ENCODE peak calls at places on chromosomes 7 and 10, in six cellular contexts. F is brain microvascular endothelial cell; U is GM12865; X is CD8-positive, alpha-beta T cell; E is left ventricle myocardium inferior; V is foreskin fibroblast. Z is an unnamed sample.
A peak's percentile ranks its signal among the peaks of the same experiment; 100 is the strongest.

GRCh38 chr10:3248526-3249255 is 76.1 kb upstream of the PITRM1 start:
- DNase-seq in X (no peak), U (no peak), V (peak; percentile 92), F (peak; percentile 85), E (no peak), Z (peak; percentile 73)

GRCh38 chr10:94524146-94524545 is 21.4 kb upstream of the HELLS start:
- DNase-seq in U (peak; percentile 4), F (no peak), E (no peak), X (no peak), V (no peak), Z (no peak)

GRCh38 chr7:722847-723246 is 3.7 kb upstream of the DNAAF5 start:
- DNase-seq in X (peak; percentile 36), F (no peak), U (no peak), V (no peak), E (no peak), Z (no peak)

GRCh38 chr10:16519908-16520861 is 1.5 kb downstream of the C1QL3 start:
- DNase-seq in F (no peak), E (no peak), X (no peak), V (peak; percentile 16), U (peak; percentile 31), Z (no peak)

GRCh38 chr7:99042957-99043356 is 101.0 kb downstream of the SMURF1 start:
- DNase-seq in X (no peak), V (no peak), F (peak; percentile 64), E (no peak), U (no peak), Z (no peak)

GRCh38 chr10:49029666-49030065 is 85.7 kb downstream of the VSTM4 start:
- DNase-seq in E (no peak), F (no peak), U (no peak), V (no peak), X (no peak), Z (no peak)

GRCh38 chr10:15253951-15254807 is 85.7 kb upstream of the NMT2 start:
- DNase-seq in X (no peak), V (no peak), F (no peak), U (peak; percentile 53), E (no peak), Z (no peak)

GRCh38 chr7:95859434-95859833 is 87.1 kb downstream of the DYNC1I1 start:
- DNase-seq in X (no peak), F (peak; percentile 94), E (no peak), V (no peak), U (no peak), Z (peak; percentile 78)

GRCh38 chr10:43688348-43688892 is 39.7 kb upstream of the ZNF32 start:
- DNase-seq in E (no peak), V (no peak), X (no peak), U (no peak), F (no peak), Z (no peak)

GRCh38 chr7:35032166-35032565 is 5.1 kb downstream of the DPY19L1 start:
- DNase-seq in X (no peak), F (no peak), E (no peak), U (no peak), V (peak; percentile 10), Z (no peak)

GRCh38 chr10:86872757-86873156 is 84.7 kb downstream of the MMRN2 start:
- DNase-seq in U (no peak), V (peak; percentile 18), X (no peak), E (no peak), F (peak; percentile 66), Z (no peak)

GRCh38 chr7:98483276-98483963 is 82.5 kb upstream of the BAIAP2L1 start:
- DNase-seq in X (no peak), E (no peak), F (no peak), V (no peak), U (peak; percentile 27), Z (no peak)

GRCh38 chr7:138885383-138886147 is 87.6 kb upstream of the ATP6V0A4 start:
- DNase-seq in U (peak; percentile 12), E (no peak), F (no peak), X (no peak), V (no peak), Z (no peak)

GRCh38 chr10:73217628-73218027 is 29.4 kb downstream of the DNAJC9 start:
- DNase-seq in U (no peak), E (no peak), F (no peak), V (no peak), X (no peak), Z (no peak)

GRCh38 chr10:43409385-43410109 is 561 bp upstream of the HNRNPF start:
- DNase-seq in X (peak; percentile 71), E (peak; percentile 46), U (peak; percentile 75), F (peak; percentile 22), V (peak; percentile 46), Z (no peak)

GRCh38 chr10:50579491-50580259 is 44.1 kb downstream of the SGMS1 start:
- DNase-seq in V (no peak), E (no peak), X (no peak), U (no peak), F (no peak), Z (no peak)

GRCh38 chr10:68397005-68397404 is 10.1 kb downstream of the RUFY2 start:
- DNase-seq in X (no peak), V (no peak), U (no peak), E (no peak), F (no peak), Z (no peak)

GRCh38 chr10:118504044-118504944 is 91.2 kb downstream of the PRLHR start:
- DNase-seq in U (no peak), X (no peak), V (peak; percentile 92), E (no peak), F (peak; percentile 27), Z (no peak)

DNA sequence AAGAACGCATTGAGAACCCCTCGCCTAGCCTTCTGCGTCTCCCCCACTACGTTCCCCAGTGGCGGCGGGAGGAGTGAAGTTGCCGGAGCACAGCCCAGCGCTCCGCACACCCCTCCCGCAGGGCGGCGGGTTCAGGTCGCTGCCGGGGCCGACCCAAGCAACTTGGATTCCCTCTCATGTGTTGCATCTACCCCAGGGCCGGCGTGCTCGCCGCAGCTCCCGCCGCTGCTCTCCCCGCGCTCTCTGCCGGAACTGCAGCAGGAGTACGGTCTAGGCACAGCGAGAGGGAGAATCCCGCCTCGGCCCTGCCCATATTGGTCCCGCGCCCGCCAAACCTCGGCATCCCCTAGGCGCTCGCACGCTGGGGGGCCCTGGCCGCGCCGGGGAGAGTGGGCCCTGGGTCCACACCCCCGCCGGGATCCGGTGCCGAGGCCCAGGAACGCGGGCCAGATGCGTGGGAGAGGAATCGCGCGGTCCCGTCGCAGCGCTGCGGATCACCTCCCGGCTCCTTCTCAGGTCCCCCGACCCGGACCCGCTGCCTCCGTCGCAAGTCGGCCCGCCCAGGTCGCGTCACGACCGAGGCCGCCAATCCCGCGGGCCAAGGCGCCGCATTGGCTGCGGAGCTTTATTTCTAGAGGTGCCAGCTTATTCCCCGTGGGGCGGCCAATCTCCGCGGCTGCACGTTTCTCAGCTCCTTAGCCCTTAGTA is 648 bp upstream of the TMEM243 start:
- DNase-seq in E (peak; percentile 78), X (peak; percentile 86), U (peak; percentile 92), F (peak; percentile 60), V (peak; percentile 92), Z (peak; percentile 39)
- H3K4me3 ChIP-seq in E (peak overlapping the region; percentile 95), X (peak overlapping the region; percentile 94), U (peak overlapping the region; percentile 91), F (peak overlapping the region; percentile 92), V (peak overlapping the region; percentile 91), Z (peak overlapping the region; percentile 88)

GRCh38 chr7:155296006-155296787 is 1.5 kb upstream of the INSIG1 start:
- DNase-seq in X (peak; percentile 47), V (no peak), U (no peak), F (no peak), E (no peak), Z (no peak)
- H3K4me3 ChIP-seq in X (peak overlapping the region; percentile 44), V (peak overlapping the region; percentile 54), U (peak overlapping the region; percentile 88), F (peak overlapping the region; percentile 57), E (peak overlapping the region; percentile 92), Z (peak overlapping the region; percentile 59)

GRCh38 chr10:59068581-59069191 is 107.8 kb upstream of the PHYHIPL start:
- DNase-seq in V (no peak), E (no peak), X (no peak), U (peak; percentile 38), F (no peak), Z (no peak)

GRCh38 chr10:59060852-59061251 is 115.6 kb upstream of the PHYHIPL start:
- DNase-seq in X (no peak), E (no peak), F (no peak), U (peak; percentile 63), V (no peak), Z (no peak)

GRCh38 chr10:59064759-59065498 is 111.5 kb upstream of the PHYHIPL start:
- DNase-seq in F (no peak), U (no peak), X (no peak), E (no peak), V (no peak), Z (no peak)

GRCh38 chr10:59064116-59064707 is 112.2 kb upstream of the PHYHIPL start:
- DNase-seq in V (no peak), X (no peak), U (no peak), F (no peak), E (no peak), Z (no peak)

DNA sequence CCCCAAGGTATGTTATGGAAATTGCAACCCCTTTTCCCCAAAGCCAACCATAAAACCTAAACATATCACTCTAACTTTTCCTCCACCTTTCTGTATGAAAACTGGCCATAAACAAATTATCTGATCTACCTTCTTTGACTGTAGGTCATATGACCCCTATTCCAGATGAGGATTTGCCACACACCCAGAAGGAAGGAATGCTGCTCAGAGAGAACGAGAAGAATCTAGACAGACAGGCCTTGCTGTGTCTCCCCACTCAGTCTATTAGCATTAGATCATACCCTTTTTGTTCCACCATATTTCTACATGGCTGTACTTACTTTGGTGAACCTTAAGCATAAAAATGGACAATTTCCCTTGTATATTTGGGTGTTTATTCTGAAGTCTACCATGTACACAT is 113.0 kb upstream of the PHYHIPL start:
- DNase-seq in U (no peak), E (no peak), V (no peak), X (no peak), F (no peak), Z (no peak)
- H3K4me3 ChIP-seq in U (no peak overlapping the region), E (no peak overlapping the region), V (no peak overlapping the region), X (no peak overlapping the region), F (no peak overlapping the region), Z (no peak overlapping the region)

GRCh38 chr7:45088146-45088701 is 545 bp downstream of the NACAD start:
- DNase-seq in E (no peak), F (no peak), V (no peak), X (no peak), U (no peak), Z (no peak)
- H3K4me3 ChIP-seq in E (peak overlapping the region; percentile 78), F (peak overlapping the region; percentile 52), V (peak overlapping the region; percentile 61), X (no peak overlapping the region), U (no peak overlapping the region), Z (peak overlapping the region; percentile 35)

GRCh38 chr10:45463244-45464116 is 89.5 kb downstream of the ALOX5 start:
- DNase-seq in V (no peak), E (peak; percentile 19), U (no peak), X (no peak), F (no peak), Z (no peak)
- H3K4me3 ChIP-seq in V (no peak overlapping the region), E (no peak overlapping the region), U (peak overlapping the region; percentile 35), X (no peak overlapping the region), F (no peak overlapping the region), Z (no peak overlapping the region)

DNA sequence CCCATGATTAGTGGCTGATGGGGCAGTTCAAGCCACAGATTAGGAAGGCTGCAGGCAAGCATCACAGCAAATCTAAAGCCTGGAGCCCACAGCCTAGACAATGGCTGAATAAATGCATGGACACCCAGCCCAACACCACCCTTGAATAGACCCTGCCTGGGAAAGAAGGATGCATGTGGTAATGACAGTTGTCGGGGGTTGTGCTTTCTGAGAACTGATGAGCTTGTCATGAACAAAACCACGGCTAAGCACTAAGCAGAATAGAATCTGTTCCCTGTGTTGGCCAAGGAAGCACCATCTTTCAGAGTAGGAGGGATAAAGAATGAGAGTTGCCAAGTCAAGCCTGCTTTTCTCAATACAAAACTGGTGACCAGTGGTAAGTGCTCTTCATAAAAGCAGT is 66.1 kb upstream of the JCAD start:
- DNase-seq in V (no peak), E (no peak), U (no peak), X (no peak), F (no peak), Z (no peak)
- H3K4me3 ChIP-seq in V (no peak overlapping the region), E (no peak overlapping the region), U (no peak overlapping the region), X (no peak overlapping the region), F (no peak overlapping the region), Z (no peak overlapping the region)

GRCh38 chr7:92717601-92717981 is 118.8 kb downstream of the CDK6 start:
- DNase-seq in F (peak; percentile 25), V (no peak), E (no peak), U (no peak), X (no peak), Z (no peak)
- H3K4me3 ChIP-seq in F (peak overlapping the region; percentile 40), V (no peak overlapping the region), E (peak overlapping the region; percentile 60), U (no peak overlapping the region), X (peak overlapping the region; percentile 41), Z (no peak overlapping the region)